ENCODE peak calls at places on chromosomes 11 and 22, in ten cellular contexts. One of them, this sample, is unnamed.

GRCh38 chr11:45895553-45896259 is 10.3 kb downstream of the MAPK8IP1 start:
- DNase-seq in AML-193: no peak
- DNase-seq in mucosa of gallbladder: no peak
- DNase-seq in H4: no peak
- DNase-seq in left lobe of liver: no peak
- DNase-seq in NCI-H2081: no peak
- DNase-seq in activated T-cell treated with anti-CD3 and anti-CD28 coated beads, Interleukin-2, amount 50 U/mL, for 72 hours: no peak
- DNase-seq in BE2C: no peak
- DNase-seq in stimulated activated CD4-positive, alpha-beta T cell treated with anti-CD3 and anti-CD28 coated beads, Interleukin-12 subunit alpha, Interleukin-12 subunit beta, amount 100 ng/mL, for 4 hours: no peak
- DNase-seq in psoas muscle: peak; percentile 8
- DNase-seq in this sample: no peak

GRCh38 chr11:35982061-35982460 is 38.2 kb downstream of the LDLRAD3 start:
- DNase-seq in NCI-H2081: no peak
- DNase-seq in left lobe of liver: no peak
- DNase-seq in mucosa of gallbladder: no peak
- DNase-seq in BE2C: no peak
- DNase-seq in stimulated activated CD4-positive, alpha-beta T cell treated with anti-CD3 and anti-CD28 coated beads, Interleukin-12 subunit alpha, Interleukin-12 subunit beta, amount 100 ng/mL, for 4 hours: no peak
- DNase-seq in H4: no peak
- DNase-seq in activated T-cell treated with anti-CD3 and anti-CD28 coated beads, Interleukin-2, amount 50 U/mL, for 72 hours: no peak
- DNase-seq in AML-193: no peak
- DNase-seq in psoas muscle: no peak
- DNase-seq in this sample: no peak

GRCh38 chr11:73982595-73982989 is at the start of gene UCP2:
- DNase-seq in NCI-H2081: peak; percentile 89
- DNase-seq in H4: no peak
- DNase-seq in left lobe of liver: no peak
- DNase-seq in mucosa of gallbladder: peak; percentile 82
- DNase-seq in stimulated activated CD4-positive, alpha-beta T cell treated with anti-CD3 and anti-CD28 coated beads, Interleukin-12 subunit alpha, Interleukin-12 subunit beta, amount 100 ng/mL, for 4 hours: peak; percentile 82
- DNase-seq in activated T-cell treated with anti-CD3 and anti-CD28 coated beads, Interleukin-2, amount 50 U/mL, for 72 hours: peak; percentile 86
- DNase-seq in BE2C: peak; percentile 97
- DNase-seq in AML-193: peak; percentile 59
- DNase-seq in psoas muscle: peak; percentile 91
- DNase-seq in this sample: peak; percentile 93

GRCh38 chr11:82683029-82683428 is 50.6 kb downstream of the FAM181B start:
- DNase-seq in NCI-H2081: no peak
- DNase-seq in AML-193: no peak
- DNase-seq in BE2C: peak; percentile 57
- DNase-seq in stimulated activated CD4-positive, alpha-beta T cell treated with anti-CD3 and anti-CD28 coated beads, Interleukin-12 subunit alpha, Interleukin-12 subunit beta, amount 100 ng/mL, for 4 hours: no peak
- DNase-seq in H4: no peak
- DNase-seq in left lobe of liver: no peak
- DNase-seq in mucosa of gallbladder: no peak
- DNase-seq in activated T-cell treated with anti-CD3 and anti-CD28 coated beads, Interleukin-2, amount 50 U/mL, for 72 hours: no peak
- DNase-seq in psoas muscle: no peak
- DNase-seq in this sample: no peak

GRCh38 chr22:43300891-43301676 is 42.1 kb downstream of the SCUBE1 start:
- DNase-seq in mucosa of gallbladder: no peak
- DNase-seq in left lobe of liver: no peak
- DNase-seq in psoas muscle: no peak
- DNase-seq in NCI-H2081: no peak
- DNase-seq in stimulated activated CD4-positive, alpha-beta T cell treated with anti-CD3 and anti-CD28 coated beads, Interleukin-12 subunit alpha, Interleukin-12 subunit beta, amount 100 ng/mL, for 4 hours: no peak
- DNase-seq in AML-193: no peak
- DNase-seq in BE2C: no peak
- DNase-seq in activated T-cell treated with anti-CD3 and anti-CD28 coated beads, Interleukin-2, amount 50 U/mL, for 72 hours: no peak
- DNase-seq in H4: no peak
- DNase-seq in this sample: no peak

GRCh38 chr11:48103621-48104561 is 112.7 kb upstream of the OR4B1 start:
- DNase-seq in NCI-H2081: peak; percentile 21
- DNase-seq in BE2C: no peak
- DNase-seq in activated T-cell treated with anti-CD3 and anti-CD28 coated beads, Interleukin-2, amount 50 U/mL, for 72 hours: no peak
- DNase-seq in left lobe of liver: no peak
- DNase-seq in AML-193: no peak
- DNase-seq in stimulated activated CD4-positive, alpha-beta T cell treated with anti-CD3 and anti-CD28 coated beads, Interleukin-12 subunit alpha, Interleukin-12 subunit beta, amount 100 ng/mL, for 4 hours: no peak
- DNase-seq in H4: peak; percentile 62
- DNase-seq in psoas muscle: no peak
- DNase-seq in mucosa of gallbladder: no peak
- DNase-seq in this sample: no peak

GRCh38 chr11:122197055-122197987 is 81.3 kb upstream of the BLID start:
- DNase-seq in activated T-cell treated with anti-CD3 and anti-CD28 coated beads, Interleukin-2, amount 50 U/mL, for 72 hours: no peak
- DNase-seq in stimulated activated CD4-positive, alpha-beta T cell treated with anti-CD3 and anti-CD28 coated beads, Interleukin-12 subunit alpha, Interleukin-12 subunit beta, amount 100 ng/mL, for 4 hours: no peak
- DNase-seq in H4: peak; percentile 98
- DNase-seq in left lobe of liver: no peak
- DNase-seq in BE2C: no peak
- DNase-seq in mucosa of gallbladder: no peak
- DNase-seq in psoas muscle: peak; percentile 19
- DNase-seq in AML-193: no peak
- DNase-seq in NCI-H2081: no peak
- DNase-seq in this sample: no peak

GRCh38 chr11:66172146-66172545 is 96.3 kb upstream of the RAB1B start:
- DNase-seq in psoas muscle: no peak
- DNase-seq in mucosa of gallbladder: no peak
- DNase-seq in H4: no peak
- DNase-seq in stimulated activated CD4-positive, alpha-beta T cell treated with anti-CD3 and anti-CD28 coated beads, Interleukin-12 subunit alpha, Interleukin-12 subunit beta, amount 100 ng/mL, for 4 hours: peak; percentile 5
- DNase-seq in activated T-cell treated with anti-CD3 and anti-CD28 coated beads, Interleukin-2, amount 50 U/mL, for 72 hours: peak; percentile 34
- DNase-seq in left lobe of liver: no peak
- DNase-seq in AML-193: no peak
- DNase-seq in BE2C: no peak
- DNase-seq in NCI-H2081: no peak
- DNase-seq in this sample: no peak

GRCh38 chr22:24117942-24118341 is 63.3 kb upstream of the SUSD2 start:
- DNase-seq in psoas muscle: no peak
- DNase-seq in activated T-cell treated with anti-CD3 and anti-CD28 coated beads, Interleukin-2, amount 50 U/mL, for 72 hours: no peak
- DNase-seq in AML-193: no peak
- DNase-seq in H4: no peak
- DNase-seq in left lobe of liver: no peak
- DNase-seq in mucosa of gallbladder: no peak
- DNase-seq in stimulated activated CD4-positive, alpha-beta T cell treated with anti-CD3 and anti-CD28 coated beads, Interleukin-12 subunit alpha, Interleukin-12 subunit beta, amount 100 ng/mL, for 4 hours: no peak
- DNase-seq in BE2C: peak; percentile 32
- DNase-seq in NCI-H2081: no peak
- DNase-seq in this sample: no peak

GRCh38 chr11:123451183-123451907 is 21.3 kb downstream of the GRAMD1B start:
- DNase-seq in activated T-cell treated with anti-CD3 and anti-CD28 coated beads, Interleukin-2, amount 50 U/mL, for 72 hours: no peak
- DNase-seq in left lobe of liver: no peak
- DNase-seq in mucosa of gallbladder: no peak
- DNase-seq in H4: peak; percentile 28
- DNase-seq in psoas muscle: no peak
- DNase-seq in stimulated activated CD4-positive, alpha-beta T cell treated with anti-CD3 and anti-CD28 coated beads, Interleukin-12 subunit alpha, Interleukin-12 subunit beta, amount 100 ng/mL, for 4 hours: no peak
- DNase-seq in AML-193: no peak
- DNase-seq in NCI-H2081: peak; percentile 94
- DNase-seq in BE2C: no peak
- DNase-seq in this sample: no peak

GRCh38 chr11:85930879-85931366 is 75.7 kb downstream of the CCDC83 start:
- DNase-seq in left lobe of liver: peak; percentile 60
- DNase-seq in BE2C: no peak
- DNase-seq in mucosa of gallbladder: peak; percentile 58
- DNase-seq in activated T-cell treated with anti-CD3 and anti-CD28 coated beads, Interleukin-2, amount 50 U/mL, for 72 hours: no peak
- DNase-seq in H4: no peak
- DNase-seq in AML-193: no peak
- DNase-seq in NCI-H2081: no peak
- DNase-seq in stimulated activated CD4-positive, alpha-beta T cell treated with anti-CD3 and anti-CD28 coated beads, Interleukin-12 subunit alpha, Interleukin-12 subunit beta, amount 100 ng/mL, for 4 hours: no peak
- DNase-seq in psoas muscle: no peak
- DNase-seq in this sample: no peak

GRCh38 chr11:57144531-57145320 is 37.0 kb upstream of the LRRC55 start:
- DNase-seq in activated T-cell treated with anti-CD3 and anti-CD28 coated beads, Interleukin-2, amount 50 U/mL, for 72 hours: no peak
- DNase-seq in AML-193: no peak
- DNase-seq in left lobe of liver: no peak
- DNase-seq in mucosa of gallbladder: no peak
- DNase-seq in NCI-H2081: no peak
- DNase-seq in psoas muscle: no peak
- DNase-seq in BE2C: peak; percentile 46
- DNase-seq in H4: no peak
- DNase-seq in stimulated activated CD4-positive, alpha-beta T cell treated with anti-CD3 and anti-CD28 coated beads, Interleukin-12 subunit alpha, Interleukin-12 subunit beta, amount 100 ng/mL, for 4 hours: no peak
- DNase-seq in this sample: no peak

GRCh38 chr11:12318791-12319733 is 58.3 kb upstream of the PARVA start:
- DNase-seq in BE2C: peak; percentile 80
- DNase-seq in stimulated activated CD4-positive, alpha-beta T cell treated with anti-CD3 and anti-CD28 coated beads, Interleukin-12 subunit alpha, Interleukin-12 subunit beta, amount 100 ng/mL, for 4 hours: no peak
- DNase-seq in NCI-H2081: peak; percentile 94
- DNase-seq in left lobe of liver: no peak
- DNase-seq in mucosa of gallbladder: no peak
- DNase-seq in H4: peak; percentile 94
- DNase-seq in activated T-cell treated with anti-CD3 and anti-CD28 coated beads, Interleukin-2, amount 50 U/mL, for 72 hours: no peak
- DNase-seq in psoas muscle: no peak
- DNase-seq in AML-193: no peak
- DNase-seq in this sample: no peak

GRCh38 chr22:37674951-37675929 is at the start of gene LGALS1:
- DNase-seq in left lobe of liver: peak; percentile 94
- DNase-seq in psoas muscle: peak; percentile 98
- DNase-seq in H4: peak; percentile 92
- DNase-seq in activated T-cell treated with anti-CD3 and anti-CD28 coated beads, Interleukin-2, amount 50 U/mL, for 72 hours: peak; percentile 78
- DNase-seq in NCI-H2081: peak; percentile 38
- DNase-seq in stimulated activated CD4-positive, alpha-beta T cell treated with anti-CD3 and anti-CD28 coated beads, Interleukin-12 subunit alpha, Interleukin-12 subunit beta, amount 100 ng/mL, for 4 hours: peak; percentile 44
- DNase-seq in mucosa of gallbladder: peak; percentile 92
- DNase-seq in AML-193: peak; percentile 82
- DNase-seq in BE2C: peak; percentile 94
- DNase-seq in this sample: peak; percentile 97

GRCh38 chr11:77071671-77072605 is 5.2 kb downstream of the CAPN5 start:
- DNase-seq in NCI-H2081: no peak
- DNase-seq in BE2C: no peak
- DNase-seq in mucosa of gallbladder: no peak
- DNase-seq in AML-193: peak; percentile 70
- DNase-seq in H4: no peak
- DNase-seq in stimulated activated CD4-positive, alpha-beta T cell treated with anti-CD3 and anti-CD28 coated beads, Interleukin-12 subunit alpha, Interleukin-12 subunit beta, amount 100 ng/mL, for 4 hours: no peak
- DNase-seq in activated T-cell treated with anti-CD3 and anti-CD28 coated beads, Interleukin-2, amount 50 U/mL, for 72 hours: no peak
- DNase-seq in left lobe of liver: no peak
- DNase-seq in psoas muscle: no peak
- DNase-seq in this sample: peak; percentile 71

GRCh38 chr11:102470257-102470656 is 17.7 kb upstream of the TMEM123 start:
- DNase-seq in left lobe of liver: no peak
- DNase-seq in psoas muscle: no peak
- DNase-seq in BE2C: no peak
- DNase-seq in stimulated activated CD4-positive, alpha-beta T cell treated with anti-CD3 and anti-CD28 coated beads, Interleukin-12 subunit alpha, Interleukin-12 subunit beta, amount 100 ng/mL, for 4 hours: no peak
- DNase-seq in H4: no peak
- DNase-seq in AML-193: no peak
- DNase-seq in mucosa of gallbladder: no peak
- DNase-seq in activated T-cell treated with anti-CD3 and anti-CD28 coated beads, Interleukin-2, amount 50 U/mL, for 72 hours: no peak
- DNase-seq in NCI-H2081: no peak
- DNase-seq in this sample: no peak

GRCh38 chr11:74675761-74676160 is 55.5 kb downstream of the CHRDL2 start:
- DNase-seq in stimulated activated CD4-positive, alpha-beta T cell treated with anti-CD3 and anti-CD28 coated beads, Interleukin-12 subunit alpha, Interleukin-12 subunit beta, amount 100 ng/mL, for 4 hours: no peak
- DNase-seq in NCI-H2081: no peak
- DNase-seq in AML-193: no peak
- DNase-seq in left lobe of liver: no peak
- DNase-seq in psoas muscle: no peak
- DNase-seq in activated T-cell treated with anti-CD3 and anti-CD28 coated beads, Interleukin-2, amount 50 U/mL, for 72 hours: no peak
- DNase-seq in BE2C: no peak
- DNase-seq in mucosa of gallbladder: peak; percentile 3
- DNase-seq in H4: no peak
- DNase-seq in this sample: no peak

GRCh38 chr11:122337241-122338176 is 221.5 kb upstream of the BLID start:
- DNase-seq in stimulated activated CD4-positive, alpha-beta T cell treated with anti-CD3 and anti-CD28 coated beads, Interleukin-12 subunit alpha, Interleukin-12 subunit beta, amount 100 ng/mL, for 4 hours: no peak
- DNase-seq in psoas muscle: no peak
- DNase-seq in NCI-H2081: no peak
- DNase-seq in activated T-cell treated with anti-CD3 and anti-CD28 coated beads, Interleukin-2, amount 50 U/mL, for 72 hours: no peak
- DNase-seq in AML-193: no peak
- DNase-seq in H4: no peak
- DNase-seq in left lobe of liver: no peak
- DNase-seq in BE2C: no peak
- DNase-seq in mucosa of gallbladder: no peak
- DNase-seq in this sample: no peak

GRCh38 chr11:44590769-44591168 is 25.3 kb downstream of the CD82 start:
- DNase-seq in activated T-cell treated with anti-CD3 and anti-CD28 coated beads, Interleukin-2, amount 50 U/mL, for 72 hours: no peak
- DNase-seq in AML-193: no peak
- DNase-seq in BE2C: no peak
- DNase-seq in H4: no peak
- DNase-seq in stimulated activated CD4-positive, alpha-beta T cell treated with anti-CD3 and anti-CD28 coated beads, Interleukin-12 subunit alpha, Interleukin-12 subunit beta, amount 100 ng/mL, for 4 hours: no peak
- DNase-seq in NCI-H2081: no peak
- DNase-seq in mucosa of gallbladder: no peak
- DNase-seq in left lobe of liver: no peak
- DNase-seq in psoas muscle: no peak
- DNase-seq in this sample: no peak

GRCh38 chr11:86460461-86461404 is 86.0 kb downstream of the CCDC81 start:
- DNase-seq in stimulated activated CD4-positive, alpha-beta T cell treated with anti-CD3 and anti-CD28 coated beads, Interleukin-12 subunit alpha, Interleukin-12 subunit beta, amount 100 ng/mL, for 4 hours: no peak
- DNase-seq in left lobe of liver: no peak
- DNase-seq in AML-193: no peak
- DNase-seq in psoas muscle: no peak
- DNase-seq in NCI-H2081: no peak
- DNase-seq in mucosa of gallbladder: no peak
- DNase-seq in H4: no peak
- DNase-seq in BE2C: no peak
- DNase-seq in activated T-cell treated with anti-CD3 and anti-CD28 coated beads, Interleukin-2, amount 50 U/mL, for 72 hours: no peak
- DNase-seq in this sample: no peak

GRCh38 chr11:47348859-47349258 is 3.6 kb downstream of the MYBPC3 start:
- DNase-seq in mucosa of gallbladder: no peak
- DNase-seq in left lobe of liver: no peak
- DNase-seq in NCI-H2081: peak; percentile 14
- DNase-seq in H4: no peak
- DNase-seq in activated T-cell treated with anti-CD3 and anti-CD28 coated beads, Interleukin-2, amount 50 U/mL, for 72 hours: peak; percentile 16
- DNase-seq in AML-193: peak; percentile 62
- DNase-seq in stimulated activated CD4-positive, alpha-beta T cell treated with anti-CD3 and anti-CD28 coated beads, Interleukin-12 subunit alpha, Interleukin-12 subunit beta, amount 100 ng/mL, for 4 hours: no peak
- DNase-seq in BE2C: peak; percentile 40
- DNase-seq in psoas muscle: no peak
- DNase-seq in this sample: no peak

GRCh38 chr11:65410936-65411680 is 11.5 kb upstream of the NEAT1 start:
- DNase-seq in NCI-H2081: no peak
- DNase-seq in AML-193: no peak
- DNase-seq in left lobe of liver: no peak
- DNase-seq in stimulated activated CD4-positive, alpha-beta T cell treated with anti-CD3 and anti-CD28 coated beads, Interleukin-12 subunit alpha, Interleukin-12 subunit beta, amount 100 ng/mL, for 4 hours: no peak
- DNase-seq in BE2C: no peak
- DNase-seq in mucosa of gallbladder: no peak
- DNase-seq in psoas muscle: no peak
- DNase-seq in activated T-cell treated with anti-CD3 and anti-CD28 coated beads, Interleukin-2, amount 50 U/mL, for 72 hours: no peak
- DNase-seq in H4: no peak
- DNase-seq in this sample: peak; percentile 72

GRCh38 chr11:100712618-100713017 is 25.5 kb downstream of the ARHGAP42 start:
- DNase-seq in activated T-cell treated with anti-CD3 and anti-CD28 coated beads, Interleukin-2, amount 50 U/mL, for 72 hours: no peak
- DNase-seq in BE2C: no peak
- DNase-seq in mucosa of gallbladder: peak; percentile 44
- DNase-seq in AML-193: no peak
- DNase-seq in H4: no peak
- DNase-seq in stimulated activated CD4-positive, alpha-beta T cell treated with anti-CD3 and anti-CD28 coated beads, Interleukin-12 subunit alpha, Interleukin-12 subunit beta, amount 100 ng/mL, for 4 hours: no peak
- DNase-seq in left lobe of liver: no peak
- DNase-seq in psoas muscle: no peak
- DNase-seq in NCI-H2081: no peak
- DNase-seq in this sample: no peak

GRCh38 chr11:78365381-78365792 is 52.2 kb downstream of the GAB2 start:
- DNase-seq in H4: peak; percentile 10
- DNase-seq in psoas muscle: no peak
- DNase-seq in BE2C: no peak
- DNase-seq in stimulated activated CD4-positive, alpha-beta T cell treated with anti-CD3 and anti-CD28 coated beads, Interleukin-12 subunit alpha, Interleukin-12 subunit beta, amount 100 ng/mL, for 4 hours: no peak
- DNase-seq in activated T-cell treated with anti-CD3 and anti-CD28 coated beads, Interleukin-2, amount 50 U/mL, for 72 hours: no peak
- DNase-seq in AML-193: no peak
- DNase-seq in NCI-H2081: no peak
- DNase-seq in mucosa of gallbladder: no peak
- DNase-seq in left lobe of liver: no peak
- DNase-seq in this sample: no peak

GRCh38 chr11:95829580-95830259 is 39.4 kb downstream of the CEP57 start:
- DNase-seq in psoas muscle: no peak
- DNase-seq in NCI-H2081: no peak
- DNase-seq in stimulated activated CD4-positive, alpha-beta T cell treated with anti-CD3 and anti-CD28 coated beads, Interleukin-12 subunit alpha, Interleukin-12 subunit beta, amount 100 ng/mL, for 4 hours: no peak
- DNase-seq in mucosa of gallbladder: no peak
- DNase-seq in AML-193: no peak
- DNase-seq in BE2C: no peak
- DNase-seq in left lobe of liver: no peak
- DNase-seq in activated T-cell treated with anti-CD3 and anti-CD28 coated beads, Interleukin-2, amount 50 U/mL, for 72 hours: peak; percentile 6
- DNase-seq in H4: no peak
- DNase-seq in this sample: no peak

GRCh38 chr11:119993732-119994131 is 144.2 kb downstream of the TRIM29 start:
- DNase-seq in BE2C: no peak
- DNase-seq in left lobe of liver: no peak
- DNase-seq in stimulated activated CD4-positive, alpha-beta T cell treated with anti-CD3 and anti-CD28 coated beads, Interleukin-12 subunit alpha, Interleukin-12 subunit beta, amount 100 ng/mL, for 4 hours: no peak
- DNase-seq in psoas muscle: no peak
- DNase-seq in AML-193: no peak
- DNase-seq in activated T-cell treated with anti-CD3 and anti-CD28 coated beads, Interleukin-2, amount 50 U/mL, for 72 hours: no peak
- DNase-seq in NCI-H2081: no peak
- DNase-seq in H4: no peak
- DNase-seq in mucosa of gallbladder: no peak
- DNase-seq in this sample: no peak

GRCh38 chr11:10793470-10794255 is 15.1 kb downstream of the EIF4G2 start:
- DNase-seq in activated T-cell treated with anti-CD3 and anti-CD28 coated beads, Interleukin-2, amount 50 U/mL, for 72 hours: no peak
- DNase-seq in psoas muscle: no peak
- DNase-seq in BE2C: no peak
- DNase-seq in NCI-H2081: no peak
- DNase-seq in mucosa of gallbladder: no peak
- DNase-seq in left lobe of liver: no peak
- DNase-seq in AML-193: no peak
- DNase-seq in H4: no peak
- DNase-seq in stimulated activated CD4-positive, alpha-beta T cell treated with anti-CD3 and anti-CD28 coated beads, Interleukin-12 subunit alpha, Interleukin-12 subunit beta, amount 100 ng/mL, for 4 hours: no peak
- DNase-seq in this sample: no peak

GRCh38 chr11:124669193-124669592 is 4.3 kb downstream of the SIAE start:
- DNase-seq in mucosa of gallbladder: peak; percentile 51
- DNase-seq in H4: peak; percentile 29
- DNase-seq in NCI-H2081: peak; percentile 35
- DNase-seq in stimulated activated CD4-positive, alpha-beta T cell treated with anti-CD3 and anti-CD28 coated beads, Interleukin-12 subunit alpha, Interleukin-12 subunit beta, amount 100 ng/mL, for 4 hours: peak; percentile 6
- DNase-seq in psoas muscle: no peak
- DNase-seq in BE2C: peak; percentile 59
- DNase-seq in activated T-cell treated with anti-CD3 and anti-CD28 coated beads, Interleukin-2, amount 50 U/mL, for 72 hours: peak; percentile 49
- DNase-seq in AML-193: peak; percentile 48
- DNase-seq in left lobe of liver: peak; percentile 48
- DNase-seq in this sample: no peak

This sample was measured in cardiac septum.